ENCODE peak calls at places on chromosomes 1 and 21, in seven cellular contexts. One of them, this sample, is unnamed. For H3K36me3 and H3K4me1, the result is how much of the 10 kb centered on the place peaks cover.

GRCh38 chr1:203168991-203169390 is 6.6 kb downstream of the MYBPH start:
- DNase-seq in neural progenitor cell: no peak
- DNase-seq in spleen: peak
- DNase-seq in prostate gland: no peak
- DNase-seq in tibial artery: no peak
- DNase-seq in IMR-90: no peak
- DNase-seq in CD8-positive, alpha-beta T cell: no peak
- DNase-seq in this sample: no peak

GRCh38 chr1:41639332-41639936 is 155.0 kb upstream of the EDN2 start:
- DNase-seq in IMR-90: peak
- DNase-seq in tibial artery: no peak
- DNase-seq in spleen: no peak
- DNase-seq in prostate gland: no peak
- DNase-seq in neural progenitor cell: no peak
- DNase-seq in CD8-positive, alpha-beta T cell: no peak
- DNase-seq in this sample: no peak

GRCh38 chr1:69913967-69914366 is 291.4 kb downstream of the LRRC40 start:
- DNase-seq in tibial artery: no peak
- DNase-seq in neural progenitor cell: no peak
- DNase-seq in spleen: no peak
- DNase-seq in prostate gland: no peak
- DNase-seq in CD8-positive, alpha-beta T cell: no peak
- DNase-seq in IMR-90: peak
- DNase-seq in this sample: no peak

GRCh38 chr1:181135462-181135781 is 46.9 kb downstream of the IER5 start:
- DNase-seq in prostate gland: no peak
- DNase-seq in spleen: no peak
- DNase-seq in neural progenitor cell: no peak
- DNase-seq in IMR-90: no peak
- DNase-seq in tibial artery: peak
- DNase-seq in CD8-positive, alpha-beta T cell: no peak
- DNase-seq in this sample: no peak

GRCh38 chr1:35642472-35642955 is 1.2 kb upstream of the PSMB2 start:
- DNase-seq in tibial artery: no peak
- DNase-seq in neural progenitor cell: no peak
- DNase-seq in spleen: no peak
- DNase-seq in CD8-positive, alpha-beta T cell: no peak
- DNase-seq in IMR-90: no peak
- DNase-seq in prostate gland: no peak
- DNase-seq in this sample: no peak

GRCh38 chr1:10813801-10814200 is 17.4 kb upstream of the CASZ1 start:
- DNase-seq in neural progenitor cell: no peak
- DNase-seq in IMR-90: no peak
- DNase-seq in CD8-positive, alpha-beta T cell: no peak
- DNase-seq in tibial artery: no peak
- DNase-seq in prostate gland: no peak
- DNase-seq in spleen: no peak
- DNase-seq in this sample: no peak

GRCh38 chr1:35049116-35049515 is 17.4 kb upstream of the ZMYM6 start:
- DNase-seq in CD8-positive, alpha-beta T cell: no peak
- DNase-seq in spleen: no peak
- DNase-seq in tibial artery: no peak
- DNase-seq in prostate gland: no peak
- DNase-seq in neural progenitor cell: no peak
- DNase-seq in IMR-90: no peak
- DNase-seq in this sample: no peak

GRCh38 chr1:65832296-65832695 is 39.6 kb downstream of the PDE4B start:
- DNase-seq in IMR-90: peak
- DNase-seq in neural progenitor cell: no peak
- DNase-seq in prostate gland: no peak
- DNase-seq in tibial artery: no peak
- DNase-seq in spleen: no peak
- DNase-seq in CD8-positive, alpha-beta T cell: no peak
- DNase-seq in this sample: no peak

GRCh38 chr1:28173980-28174297 is 2.6 kb downstream of the PTAFR start:
- DNase-seq in spleen: peak
- DNase-seq in neural progenitor cell: no peak
- DNase-seq in CD8-positive, alpha-beta T cell: no peak
- DNase-seq in prostate gland: no peak
- DNase-seq in IMR-90: peak
- DNase-seq in tibial artery: no peak
- DNase-seq in this sample: no peak

GRCh38 chr1:158999301-159000069 is 10.2 kb upstream of the IFI16 start:
- DNase-seq in CD8-positive, alpha-beta T cell: no peak
- DNase-seq in neural progenitor cell: peak
- DNase-seq in tibial artery: peak
- DNase-seq in prostate gland: peak
- DNase-seq in spleen: no peak
- DNase-seq in IMR-90: peak
- DNase-seq in this sample: peak

GRCh38 chr1:109759513-109760334 is 4.0 kb downstream of the EPS8L3 start:
- DNase-seq in IMR-90: no peak
- DNase-seq in tibial artery: no peak
- DNase-seq in spleen: peak
- DNase-seq in neural progenitor cell: no peak
- DNase-seq in CD8-positive, alpha-beta T cell: no peak
- DNase-seq in prostate gland: no peak
- DNase-seq in this sample: no peak

GRCh38 chr1:226444901-226445300 is 37.0 kb upstream of the PARP1 start:
- DNase-seq in tibial artery: no peak
- DNase-seq in CD8-positive, alpha-beta T cell: peak
- DNase-seq in neural progenitor cell: no peak
- DNase-seq in spleen: peak
- DNase-seq in IMR-90: no peak
- DNase-seq in prostate gland: no peak
- DNase-seq in this sample: no peak

GRCh38 chr1:212966619-212967018 is 16.3 kb downstream of the VASH2 start:
- DNase-seq in neural progenitor cell: no peak
- DNase-seq in spleen: no peak
- DNase-seq in IMR-90: no peak
- DNase-seq in tibial artery: no peak
- DNase-seq in prostate gland: no peak
- DNase-seq in CD8-positive, alpha-beta T cell: no peak
- DNase-seq in this sample: no peak

GRCh38 chr1:15129944-15130343 is 23.6 kb upstream of the TMEM51 start:
- DNase-seq in prostate gland: no peak
- DNase-seq in neural progenitor cell: no peak
- DNase-seq in tibial artery: no peak
- DNase-seq in CD8-positive, alpha-beta T cell: no peak
- DNase-seq in IMR-90: no peak
- DNase-seq in spleen: no peak
- DNase-seq in this sample: no peak

GRCh38 chr1:10415211-10415930 is 14.9 kb upstream of the CENPS start:
- DNase-seq in IMR-90: peak
- DNase-seq in spleen: peak
- DNase-seq in tibial artery: no peak
- DNase-seq in prostate gland: no peak
- DNase-seq in neural progenitor cell: no peak
- DNase-seq in CD8-positive, alpha-beta T cell: no peak
- DNase-seq in this sample: no peak

GRCh38 chr1:8667869-8668595 is 149.4 kb downstream of the RERE start:
- DNase-seq in prostate gland: no peak
- DNase-seq in tibial artery: no peak
- DNase-seq in IMR-90: peak
- DNase-seq in spleen: no peak
- DNase-seq in neural progenitor cell: no peak
- DNase-seq in CD8-positive, alpha-beta T cell: no peak
- DNase-seq in this sample: no peak

GRCh38 chr1:228697209-228698016 is 37.9 kb upstream of the RHOU start:
- DNase-seq in IMR-90: peak
- DNase-seq in spleen: no peak
- DNase-seq in prostate gland: peak
- DNase-seq in tibial artery: peak
- DNase-seq in CD8-positive, alpha-beta T cell: no peak
- DNase-seq in neural progenitor cell: no peak
- DNase-seq in this sample: peak

GRCh38 chr1:150281221-150281757 is 1.1 kb upstream of the CIART start:
- DNase-seq in tibial artery: peak
- DNase-seq in prostate gland: peak
- DNase-seq in IMR-90: peak
- DNase-seq in neural progenitor cell: peak
- DNase-seq in spleen: peak
- DNase-seq in CD8-positive, alpha-beta T cell: peak
- DNase-seq in this sample: peak

GRCh38 chr1:42008264-42008663 is 89.5 kb upstream of the HIVEP3 start:
- DNase-seq in IMR-90: no peak
- DNase-seq in CD8-positive, alpha-beta T cell: no peak
- DNase-seq in spleen: no peak
- DNase-seq in neural progenitor cell: no peak
- DNase-seq in prostate gland: no peak
- DNase-seq in tibial artery: no peak
- DNase-seq in this sample: no peak

GRCh38 chr1:31701137-31701736 is 2.6 kb downstream of the COL16A1 start:
- DNase-seq in CD8-positive, alpha-beta T cell: peak
- DNase-seq in neural progenitor cell: no peak
- DNase-seq in tibial artery: peak
- DNase-seq in IMR-90: peak
- DNase-seq in prostate gland: peak
- DNase-seq in spleen: no peak
- DNase-seq in this sample: peak

GRCh38 chr21:42009018-42009830 is 936 bp downstream of the ZBTB21 start:
- DNase-seq in spleen: peak
- DNase-seq in CD8-positive, alpha-beta T cell: peak
- DNase-seq in neural progenitor cell: peak
- DNase-seq in IMR-90: peak
- DNase-seq in tibial artery: peak
- DNase-seq in prostate gland: peak
- DNase-seq in this sample: peak

GRCh38 chr1:196896355-196896754 is 8.5 kb downstream of the CFHR4 start:
- DNase-seq in CD8-positive, alpha-beta T cell: no peak
- DNase-seq in neural progenitor cell: no peak
- DNase-seq in prostate gland: no peak
- DNase-seq in spleen: no peak
- DNase-seq in IMR-90: no peak
- DNase-seq in tibial artery: no peak
- DNase-seq in this sample: no peak

GRCh38 chr1:164720329-164721036 is 161.5 kb downstream of the PBX1 start:
- DNase-seq in prostate gland: no peak
- DNase-seq in neural progenitor cell: no peak
- DNase-seq in CD8-positive, alpha-beta T cell: no peak
- DNase-seq in tibial artery: no peak
- DNase-seq in IMR-90: no peak
- DNase-seq in spleen: no peak
- DNase-seq in this sample: no peak

GRCh38 chr1:150258275-150258666 is 697 bp downstream of the CA14 start:
- DNase-seq in IMR-90: no peak
- DNase-seq in tibial artery: no peak
- DNase-seq in neural progenitor cell: peak
- DNase-seq in prostate gland: no peak
- DNase-seq in spleen: no peak
- DNase-seq in CD8-positive, alpha-beta T cell: no peak
- DNase-seq in this sample: no peak

GRCh38 chr1:55702064-55702463 is 486.9 kb upstream of the USP24 start:
- DNase-seq in IMR-90: no peak
- DNase-seq in prostate gland: no peak
- DNase-seq in spleen: no peak
- DNase-seq in neural progenitor cell: no peak
- DNase-seq in CD8-positive, alpha-beta T cell: no peak
- DNase-seq in tibial artery: no peak
- DNase-seq in this sample: no peak

GRCh38 chr1:106278706-106279105 is 777.8 kb upstream of the PRMT6 start:
- DNase-seq in IMR-90: no peak
- DNase-seq in neural progenitor cell: no peak
- DNase-seq in tibial artery: no peak
- DNase-seq in prostate gland: no peak
- DNase-seq in spleen: no peak
- DNase-seq in CD8-positive, alpha-beta T cell: no peak
- DNase-seq in this sample: no peak

GRCh38 chr1:163875214-163875926 is 553.6 kb downstream of the NUF2 start:
- DNase-seq in IMR-90: peak
- DNase-seq in prostate gland: no peak
- DNase-seq in neural progenitor cell: peak
- DNase-seq in spleen: no peak
- DNase-seq in tibial artery: no peak
- DNase-seq in CD8-positive, alpha-beta T cell: no peak
- DNase-seq in this sample: no peak

GRCh38 chr1:85200367-85200869 is 398 bp downstream of the SYDE2 start:
- DNase-seq in IMR-90: no peak
- DNase-seq in prostate gland: peak
- DNase-seq in spleen: no peak
- DNase-seq in neural progenitor cell: peak
- DNase-seq in CD8-positive, alpha-beta T cell: peak
- DNase-seq in tibial artery: peak
- DNase-seq in this sample: peak

GRCh38 chr1:8431028-8431427 is 113.1 kb downstream of the SLC45A1 start:
- DNase-seq in CD8-positive, alpha-beta T cell: no peak
- DNase-seq in neural progenitor cell: no peak
- DNase-seq in tibial artery: no peak
- DNase-seq in IMR-90: no peak
- DNase-seq in prostate gland: no peak
- DNase-seq in spleen: peak
- DNase-seq in this sample: no peak

GRCh38 chr1:236860096-236860495 is 65.0 kb downstream of the MTR start:
- DNase-seq in CD8-positive, alpha-beta T cell: no peak
- DNase-seq in neural progenitor cell: no peak
- DNase-seq in tibial artery: no peak
- DNase-seq in spleen: no peak
- DNase-seq in IMR-90: no peak
- DNase-seq in prostate gland: no peak
- DNase-seq in this sample: no peak
- H3K4me3 ChIP-seq in CD8-positive, alpha-beta T cell: no peak
- H3K4me3 ChIP-seq in neural progenitor cell: no peak
- H3K4me3 ChIP-seq in tibial artery: no peak
- H3K4me3 ChIP-seq in spleen: no peak
- H3K4me3 ChIP-seq in IMR-90: no peak
- H3K4me3 ChIP-seq in prostate gland: no peak
- H3K4me3 ChIP-seq in this sample: no peak

DNA sequence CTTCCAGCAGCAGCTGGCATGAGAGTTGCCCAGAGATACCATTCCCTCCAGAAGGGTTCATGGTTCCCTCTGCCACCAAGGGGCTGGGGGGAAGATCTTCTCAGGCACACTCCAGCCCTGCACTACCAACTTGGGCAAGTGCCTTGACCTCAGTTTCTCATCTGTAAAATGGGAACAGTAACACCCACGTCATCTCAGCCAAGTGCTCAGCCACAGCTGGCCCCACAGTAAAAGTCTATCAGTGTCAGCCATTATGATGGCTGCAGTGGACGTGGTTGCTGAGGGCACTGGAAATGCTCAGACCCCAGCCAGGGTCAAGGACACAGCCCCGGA is 16.3 kb upstream of the TAS1R2 start:
- DNase-seq in spleen: no peak
- DNase-seq in neural progenitor cell: no peak
- DNase-seq in tibial artery: no peak
- DNase-seq in CD8-positive, alpha-beta T cell: no peak
- DNase-seq in prostate gland: no peak
- DNase-seq in IMR-90: no peak
- DNase-seq in this sample: no peak
- H3K36me3 ChIP-seq in spleen: under half
- H3K36me3 ChIP-seq in neural progenitor cell: under half
- H3K36me3 ChIP-seq in tibial artery: under half
- H3K36me3 ChIP-seq in CD8-positive, alpha-beta T cell: under half
- H3K36me3 ChIP-seq in prostate gland: under half
- H3K36me3 ChIP-seq in IMR-90: under half
- H3K36me3 ChIP-seq in this sample: under half

GRCh38 chr1:198655464-198656121 is 16.8 kb downstream of the PTPRC start:
- DNase-seq in neural progenitor cell: no peak
- DNase-seq in IMR-90: no peak
- DNase-seq in CD8-positive, alpha-beta T cell: no peak
- DNase-seq in spleen: no peak
- DNase-seq in prostate gland: no peak
- DNase-seq in tibial artery: no peak
- DNase-seq in this sample: no peak
- H3K4me1 ChIP-seq in neural progenitor cell: under half
- H3K4me1 ChIP-seq in IMR-90: under half
- H3K4me1 ChIP-seq in CD8-positive, alpha-beta T cell: half or more
- H3K4me1 ChIP-seq in spleen: half or more
- H3K4me1 ChIP-seq in prostate gland: under half
- H3K4me1 ChIP-seq in tibial artery: under half
- H3K4me1 ChIP-seq in this sample: under half

GRCh38 chr1:4033732-4034131 is 133.7 kb upstream of the C1orf174 start:
- DNase-seq in neural progenitor cell: no peak
- DNase-seq in spleen: no peak
- DNase-seq in prostate gland: no peak
- DNase-seq in CD8-positive, alpha-beta T cell: no peak
- DNase-seq in IMR-90: no peak
- DNase-seq in tibial artery: no peak
- DNase-seq in this sample: no peak
- H3K4me3 ChIP-seq in neural progenitor cell: no peak
- H3K4me3 ChIP-seq in spleen: no peak
- H3K4me3 ChIP-seq in prostate gland: no peak
- H3K4me3 ChIP-seq in CD8-positive, alpha-beta T cell: no peak
- H3K4me3 ChIP-seq in IMR-90: no peak
- H3K4me3 ChIP-seq in tibial artery: no peak
- H3K4me3 ChIP-seq in this sample: no peak